ENCODE peak calls at places on chromosomes 12 and 14, in ten cellular contexts. J, M, N, O, U, R, W, I, E and X are unnamed samples.

GRCh38 chr14:86513564-86513963 is 983.6 kb downstream of the FLRT2 start:
- DNase-seq in U (no peak), N (no peak), M (no peak), E (no peak), R (no peak), J (no peak), W (no peak), O (no peak), I (no peak), X (no peak)

GRCh38 chr12:49233842-49234526 is 30.9 kb upstream of the TUBA1C start:
- DNase-seq in M (no peak), E (no peak), U (no peak), I (peak; percentile 93), R (no peak), O (no peak), N (no peak), W (no peak), J (no peak), X (no peak)

GRCh38 chr12:108634225-108634795 is 616 bp upstream of the SELPLG start:
- DNase-seq in M (no peak), U (no peak), W (no peak), I (no peak), E (no peak), J (no peak), O (peak; percentile 59), R (no peak), N (no peak), X (no peak)

GRCh38 chr12:61629702-61630101 is 630.5 kb upstream of the USP15 start:
- DNase-seq in W (no peak), N (no peak), J (no peak), U (no peak), E (no peak), R (no peak), O (no peak), I (no peak), M (no peak), X (no peak)

GRCh38 chr12:65318186-65318685 is 39.8 kb downstream of the MSRB3 start:
- DNase-seq in N (no peak), U (no peak), O (no peak), M (no peak), W (no peak), R (no peak), J (no peak), E (no peak), I (no peak), X (no peak)

GRCh38 chr12:69540606-69541386 is 44.5 kb upstream of the CCT2 start:
- DNase-seq in R (peak; percentile 58), E (no peak), J (peak; percentile 50), M (no peak), U (peak; percentile 14), I (no peak), O (no peak), N (no peak), W (no peak), X (no peak)

GRCh38 chr12:77947326-77947725 is 116.6 kb downstream of the NAV3 start:
- DNase-seq in U (peak; percentile 40), E (no peak), R (peak; percentile 28), W (no peak), O (no peak), N (no peak), M (no peak), J (peak; percentile 62), I (no peak), X (no peak)

GRCh38 chr14:72550513-72550912 is 343.4 kb downstream of the DPF3 start:
- DNase-seq in U (no peak), O (no peak), J (no peak), N (no peak), E (no peak), W (no peak), M (peak; percentile 27), I (no peak), R (no peak), X (peak; percentile 42)

GRCh38 chr12:88035907-88036289 is 6.7 kb upstream of the C12orf50 start:
- DNase-seq in J (no peak), E (no peak), N (no peak), R (no peak), M (peak; percentile 29), O (no peak), U (no peak), W (no peak), I (peak; percentile 40), X (no peak)